ENCODE peak calls at places on chromosomes 4 and X, in eight cellular contexts. Z, R, Y, C, T, S, M and D are unnamed samples.

GRCh38 chr4:175946472-175947116 is 119.0 kb upstream of the WDR17 start:
- DNase-seq in Z (no peak), R (no peak), Y (no peak), C (no peak), T (no peak), S (no peak), M (no peak), D (no peak)

GRCh38 chr4:155514628-155515027 is 137.9 kb upstream of the MAP9 start:
- DNase-seq in Z (no peak), R (no peak), Y (no peak), C (no peak), T (no peak), S (no peak), M (no peak), D (no peak)

GRCh38 chrX:68511255-68511654 is 12.4 kb downstream of the YIPF6 start:
- DNase-seq in Z (peak), R (peak), Y (no peak), C (peak), T (peak), S (peak), M (peak), D (peak)

GRCh38 chrX:42778096-42778495 is at the start of gene PPP1R2C:
- DNase-seq in Z (no peak), R (no peak), Y (no peak), C (no peak), T (no peak), S (no peak), M (no peak), D (no peak)

GRCh38 chrX:4878642-4879041 is 1165.2 kb upstream of the PRKX start:
- DNase-seq in Z (no peak), R (no peak), Y (no peak), C (no peak), T (no peak), S (no peak), M (no peak), D (no peak)

GRCh38 chr4:70637239-70637920 is 8.8 kb downstream of the ENAM start:
- DNase-seq in Z (no peak), R (no peak), Y (no peak), C (peak), T (no peak), S (no peak), M (peak), D (peak)

GRCh38 chr4:71293705-71294104 is 45.1 kb upstream of the SLC4A4 start:
- DNase-seq in Z (no peak), R (peak), Y (no peak), C (peak), T (no peak), S (peak), M (no peak), D (no peak)

GRCh38 chrX:38346150-38346549 is 6.3 kb upstream of the OTC start:
- DNase-seq in Z (no peak), R (no peak), Y (no peak), C (no peak), T (no peak), S (no peak), M (no peak), D (no peak)

GRCh38 chr4:21450331-21450730 is 498.2 kb downstream of the KCNIP4 start:
- DNase-seq in Z (no peak), R (no peak), Y (no peak), C (no peak), T (no peak), S (no peak), M (no peak), D (no peak)

GRCh38 chrX:8305336-8305735 is 134.3 kb upstream of the VCX2 start:
- DNase-seq in Z (no peak), R (no peak), Y (no peak), C (no peak), T (no peak), S (no peak), M (no peak), D (no peak)

GRCh38 chr4:147830987-147831386 is 99.1 kb downstream of the ARHGAP10 start:
- DNase-seq in Z (no peak), R (peak), Y (no peak), C (peak), T (no peak), S (peak), M (no peak), D (no peak)

GRCh38 chrX:87098477-87098876 is 419.1 kb upstream of the KLHL4 start:
- DNase-seq in Z (no peak), R (no peak), Y (no peak), C (no peak), T (no peak), S (no peak), M (no peak), D (no peak)

GRCh38 chr4:67320645-67321044 is 224.7 kb downstream of the CENPC start:
- DNase-seq in Z (no peak), R (no peak), Y (no peak), C (no peak), T (no peak), S (no peak), M (no peak), D (no peak)

GRCh38 chrX:107675365-107675654 is 47.0 kb downstream of the PRPS1 start:
- DNase-seq in Z (no peak), R (no peak), Y (no peak), C (no peak), T (no peak), S (no peak), M (no peak), D (no peak)

GRCh38 chr4:145161549-145161948 is 18.8 kb downstream of the OTUD4 start:
- DNase-seq in Z (no peak), R (no peak), Y (no peak), C (no peak), T (no peak), S (no peak), M (no peak), D (no peak)

GRCh38 chr4:174100910-174101309 is 182.6 kb downstream of the FBXO8 start:
- DNase-seq in Z (no peak), R (no peak), Y (no peak), C (no peak), T (no peak), S (no peak), M (no peak), D (no peak)

GRCh38 chr4:185341841-185342240 is 53.9 kb downstream of the LRP2BP start:
- DNase-seq in Z (no peak), R (no peak), Y (no peak), C (no peak), T (no peak), S (no peak), M (no peak), D (no peak)

GRCh38 chr4:71473541-71474240 is 134.9 kb downstream of the SLC4A4 start:
- DNase-seq in Z (no peak), R (no peak), Y (no peak), C (peak), T (no peak), S (no peak), M (no peak), D (no peak)

GRCh38 chrX:111519215-111519614 is 7.8 kb downstream of the SERTM2 start:
- DNase-seq in Z (peak), R (no peak), Y (no peak), C (peak), T (no peak), S (no peak), M (no peak), D (peak)

GRCh38 chr4:39812500-39812899 is 114.6 kb downstream of the UBE2K start:
- DNase-seq in Z (no peak), R (no peak), Y (no peak), C (no peak), T (no peak), S (peak), M (no peak), D (no peak)

GRCh38 chr4:73197220-73197619 is 61.4 kb downstream of the ANKRD17 start:
- DNase-seq in Z (no peak), R (no peak), Y (no peak), C (no peak), T (no peak), S (no peak), M (no peak), D (no peak)

GRCh38 chrX:11543249-11543648 is 122.5 kb downstream of the ARHGAP6 start:
- DNase-seq in Z (no peak), R (no peak), Y (no peak), C (no peak), T (peak), S (no peak), M (no peak), D (no peak)

GRCh38 chrX:104108955-104109354 is 3.4 kb upstream of the ZCCHC18 start:
- DNase-seq in Z (no peak), R (no peak), Y (no peak), C (no peak), T (no peak), S (no peak), M (no peak), D (no peak)

GRCh38 chr4:153143527-153144348 is 60.5 kb upstream of the TRIM2 start:
- DNase-seq in Z (no peak), R (peak), Y (no peak), C (peak), T (no peak), S (peak), M (peak), D (no peak)

GRCh38 chr4:1714303-1715001 is 2.3 kb upstream of the SLBP start:
- DNase-seq in Z (no peak), R (no peak), Y (no peak), C (no peak), T (no peak), S (peak), M (no peak), D (no peak)